ENCODE peak calls at places on chromosomes 2 and 18, in six cellular contexts. Y is left ventricle myocardium superior; A is nucleus accumbens; G is HS-5; T is NCI-H2227 treated with DMSO at 0.1 percent for 48 hours; L is stimulated activated effector memory CD8-positive, alpha-beta T cell treated with anti-CD3 and anti-CD28 coated beads, Interleukin-12 subunit alpha, Interleukin-12 subunit beta, amount 100 ng/mL, for 72 hours. D is an unnamed sample.

GRCh38 chr18:7370375-7370774 is 139.5 kb downstream of the LRRC30 start:
- DNase-seq in L (no peak), G (no peak), T (no peak), A (no peak), Y (peak; percentile 43), D (no peak)

GRCh38 chr2:17878222-17879136 is at the start of gene KCNS3:
- DNase-seq in Y (peak; percentile 79), L (no peak), G (peak; percentile 15), T (peak; percentile 33), A (no peak), D (peak; percentile 84)

GRCh38 chr2:27735263-27735904 is 36.1 kb upstream of the MRPL33 start:
- DNase-seq in Y (peak; percentile 89), G (no peak), T (no peak), A (peak; percentile 20), L (peak; percentile 29), D (peak; percentile 56)

GRCh38 chr2:80302465-80303005 is 2.0 kb downstream of the LRRTM1 start:
- DNase-seq in L (no peak), G (no peak), A (no peak), T (no peak), Y (no peak), D (no peak)

GRCh38 chr18:63058521-63058920 is 261.0 kb downstream of the BCL2 start:
- DNase-seq in Y (no peak), G (no peak), A (no peak), T (no peak), L (no peak), D (no peak)

GRCh38 chr2:188713961-188714360 is 260.2 kb upstream of the COL3A1 start:
- DNase-seq in A (no peak), G (no peak), L (no peak), T (no peak), Y (no peak), D (no peak)

GRCh38 chr18:2656237-2657042 is 914 bp downstream of the SMCHD1 start:
- DNase-seq in A (no peak), L (no peak), G (no peak), T (no peak), Y (peak; percentile 77), D (peak; percentile 31)

GRCh38 chr2:186733414-186733813 is 39.6 kb downstream of the FAM171B start:
- DNase-seq in T (no peak), A (peak; percentile 63), L (no peak), G (no peak), Y (no peak), D (no peak)

GRCh38 chr2:101205521-101205998 is 47.1 kb upstream of the CNOT11 start:
- DNase-seq in G (peak; percentile 100), L (no peak), T (peak; percentile 75), A (peak; percentile 52), Y (peak; percentile 47), D (peak; percentile 42)

D was measured in lower leg skin.